ENCODE peak calls at places on chromosomes 13 and 19, in nine cellular contexts. I is Peyer's patch, E is heart right ventricle, X is left ventricle myocardium inferior, H is osteocyte, J is thoracic aorta, C is HFFc6, Z is foreskin fibroblast, G is suprapubic skin. U is an unnamed sample.

GRCh38 chr13:37407156-37407555 is 191.4 kb downstream of the POSTN start:
- DNase-seq in I (no peak), E (no peak), X (no peak), H (no peak), J (no peak), C (peak), Z (no peak), G (no peak), U (no peak)

GRCh38 chr13:40781717-40782116 is 7.7 kb upstream of the SLC25A15 start:
- DNase-seq in I (no peak), E (no peak), X (no peak), H (no peak), J (no peak), C (no peak), Z (no peak), G (peak), U (no peak)

GRCh38 chr19:40908981-40909380 is 26.9 kb upstream of the CYP2A7 start:
- DNase-seq in I (peak), E (no peak), X (no peak), H (no peak), J (no peak), C (no peak), Z (no peak), G (no peak), U (no peak)

GRCh38 chr19:29323972-29324680 is 111.2 kb upstream of the UQCRFS1 start:
- DNase-seq in I (no peak), E (no peak), X (no peak), H (peak), J (no peak), C (no peak), Z (no peak), G (peak), U (no peak)

GRCh38 chr19:19185853-19186728 is 5.9 kb downstream of the BORCS8 start:
- DNase-seq in I (no peak), E (no peak), X (no peak), H (no peak), J (no peak), C (peak), Z (peak), G (no peak), U (peak)

GRCh38 chr19:52248256-52248655 is 21.1 kb upstream of the ZNF766 start:
- DNase-seq in I (peak), E (peak), X (peak), H (no peak), J (no peak), C (peak), Z (peak), G (no peak), U (peak)

GRCh38 chr19:29629836-29630534 is 23.9 kb downstream of the POP4 start:
- DNase-seq in I (no peak), E (no peak), X (no peak), H (no peak), J (no peak), C (no peak), Z (no peak), G (no peak), U (peak)

GRCh38 chr13:20924758-20925394 is 22.3 kb upstream of the XPO4 start:
- DNase-seq in I (peak), E (peak), X (peak), H (peak), J (no peak), C (peak), Z (peak), G (peak), U (peak)

GRCh38 chr13:83184819-83185218 is 697.5 kb downstream of the SLITRK1 start:
- DNase-seq in I (no peak), E (no peak), X (no peak), H (no peak), J (no peak), C (peak), Z (peak), G (no peak), U (peak)

GRCh38 chr19:1027020-1027952 is 878 bp downstream of the CNN2 start:
- DNase-seq in I (peak), E (peak), X (peak), H (no peak), J (no peak), C (no peak), Z (no peak), G (no peak), U (peak)

GRCh38 chr13:85896516-85897450 is 97.6 kb upstream of the SLITRK6 start:
- DNase-seq in I (no peak), E (no peak), X (no peak), H (no peak), J (no peak), C (no peak), Z (no peak), G (no peak), U (no peak)
- TF ChIP-seq CTCF in I (no peak), E (no peak), X (no peak), H (peak), J (no peak), C (peak), Z (no peak), G (no peak), U (no peak)

GRCh38 chr13:62278271-62278670 is 862.6 kb upstream of the PCDH20 start:
- DNase-seq in I (no peak), E (no peak), X (no peak), H (no peak), J (no peak), C (no peak), Z (no peak), G (no peak), U (no peak)
- TF ChIP-seq CTCF in I (no peak), E (peak), X (no peak), H (no peak), J (no peak), C (no peak), Z (no peak), G (no peak), U (no peak)

GRCh38 chr13:103788061-103788652 is 721.9 kb upstream of the SLC10A2 start:
- DNase-seq in I (no peak), E (peak), X (peak), H (no peak), J (no peak), C (no peak), Z (no peak), G (no peak), U (peak)
- TF ChIP-seq CTCF in I (no peak), E (peak), X (peak), H (peak), J (no peak), C (no peak), Z (no peak), G (no peak), U (peak)

GRCh38 chr13:89115307-89115706 is 1444.1 kb downstream of the SLITRK5 start:
- DNase-seq in I (no peak), E (no peak), X (no peak), H (no peak), J (no peak), C (no peak), Z (no peak), G (no peak), U (no peak)
- TF ChIP-seq CTCF in I (no peak), E (no peak), X (no peak), H (peak), J (no peak), C (peak), Z (no peak), G (no peak), U (no peak)

DNA sequence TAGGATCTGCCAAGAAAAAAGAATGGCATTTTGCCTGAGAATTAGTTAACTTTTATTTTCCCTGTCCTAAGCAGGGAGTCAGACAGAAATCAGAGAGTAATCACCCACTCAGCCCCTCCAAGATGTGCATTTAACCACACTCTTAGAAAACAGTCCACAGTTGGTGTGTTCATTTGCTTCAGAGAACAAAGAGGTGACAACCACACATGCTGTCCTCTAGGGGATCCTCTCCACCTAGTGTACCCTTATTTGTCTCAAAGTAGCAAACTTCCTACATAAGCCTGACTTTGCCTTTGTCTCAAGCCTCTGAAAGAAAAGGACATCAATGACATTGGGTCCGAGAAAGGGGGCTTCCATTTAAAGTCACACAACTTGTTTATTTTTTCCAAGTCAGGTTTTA is 107.0 kb upstream of the RFC3 start:
- DNase-seq in I (no peak), E (no peak), X (no peak), H (no peak), J (no peak), C (no peak), Z (no peak), G (no peak), U (no peak)
- TF ChIP-seq CTCF in I (no peak), E (no peak), X (no peak), H (no peak), J (no peak), C (no peak), Z (no peak), G (no peak), U (no peak)

DNA sequence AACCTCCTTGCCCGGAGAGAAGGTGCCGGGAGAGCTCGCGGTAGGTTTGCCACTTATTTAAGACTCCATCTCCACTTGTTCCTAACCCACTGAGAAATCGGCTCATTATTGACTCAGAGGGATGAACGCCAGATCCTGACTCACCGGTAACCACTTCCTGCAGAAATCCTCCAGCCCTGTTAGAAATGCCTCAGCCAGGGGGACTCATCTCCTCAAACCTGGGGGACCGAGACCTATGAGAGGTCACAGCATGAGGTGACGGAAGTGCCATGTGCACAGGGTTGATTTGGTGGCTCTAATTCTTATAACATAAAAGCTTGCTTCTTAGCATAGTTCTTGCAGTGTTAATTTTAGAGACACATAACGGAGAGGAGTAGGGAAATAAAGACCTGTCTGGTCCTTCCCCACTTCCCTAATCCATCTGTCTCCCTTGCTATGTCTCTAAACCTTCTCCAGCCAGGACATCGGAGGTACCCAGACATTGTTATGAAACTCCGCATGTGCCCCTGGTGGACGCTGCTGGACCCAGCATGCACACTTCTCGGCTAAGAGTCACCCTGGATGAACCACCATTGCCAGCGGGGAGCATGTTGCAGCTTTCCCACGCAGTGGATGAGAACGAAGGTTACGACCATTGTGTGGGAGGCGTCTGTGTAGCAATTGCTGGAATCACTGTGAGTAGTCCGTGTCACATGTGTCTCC is 158.9 kb downstream of the EFNB2 start:
- DNase-seq in I (no peak), E (no peak), X (no peak), H (no peak), J (no peak), C (peak), Z (peak), G (no peak), U (peak)
- TF ChIP-seq CTCF in I (no peak), E (no peak), X (no peak), H (peak), J (no peak), C (peak), Z (peak), G (no peak), U (no peak)

DNA sequence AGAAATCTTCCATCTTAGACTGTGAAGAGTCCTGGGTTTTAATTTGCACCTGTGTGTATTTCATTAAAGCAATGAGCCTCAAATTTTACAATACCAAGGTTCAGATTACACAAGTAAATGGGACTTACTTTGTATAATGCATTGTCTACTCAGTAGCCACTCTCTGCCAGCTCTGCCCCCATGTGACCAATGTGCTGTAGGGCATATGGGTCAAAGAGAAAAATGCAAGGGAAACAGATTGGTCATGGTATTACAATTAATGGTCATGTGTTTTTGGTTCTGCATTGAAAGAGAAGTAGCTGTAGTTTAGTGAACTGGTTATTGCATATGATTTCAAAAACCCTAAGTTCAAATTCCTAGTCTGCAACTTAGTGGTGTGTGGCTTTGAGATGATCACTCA is 545.5 kb downstream of the SUCLA2 start:
- DNase-seq in I (no peak), E (no peak), X (no peak), H (no peak), J (no peak), C (peak), Z (peak), G (no peak), U (peak)
- TF ChIP-seq CTCF in I (no peak), E (no peak), X (no peak), H (no peak), J (no peak), C (peak), Z (no peak), G (no peak), U (no peak)

DNA sequence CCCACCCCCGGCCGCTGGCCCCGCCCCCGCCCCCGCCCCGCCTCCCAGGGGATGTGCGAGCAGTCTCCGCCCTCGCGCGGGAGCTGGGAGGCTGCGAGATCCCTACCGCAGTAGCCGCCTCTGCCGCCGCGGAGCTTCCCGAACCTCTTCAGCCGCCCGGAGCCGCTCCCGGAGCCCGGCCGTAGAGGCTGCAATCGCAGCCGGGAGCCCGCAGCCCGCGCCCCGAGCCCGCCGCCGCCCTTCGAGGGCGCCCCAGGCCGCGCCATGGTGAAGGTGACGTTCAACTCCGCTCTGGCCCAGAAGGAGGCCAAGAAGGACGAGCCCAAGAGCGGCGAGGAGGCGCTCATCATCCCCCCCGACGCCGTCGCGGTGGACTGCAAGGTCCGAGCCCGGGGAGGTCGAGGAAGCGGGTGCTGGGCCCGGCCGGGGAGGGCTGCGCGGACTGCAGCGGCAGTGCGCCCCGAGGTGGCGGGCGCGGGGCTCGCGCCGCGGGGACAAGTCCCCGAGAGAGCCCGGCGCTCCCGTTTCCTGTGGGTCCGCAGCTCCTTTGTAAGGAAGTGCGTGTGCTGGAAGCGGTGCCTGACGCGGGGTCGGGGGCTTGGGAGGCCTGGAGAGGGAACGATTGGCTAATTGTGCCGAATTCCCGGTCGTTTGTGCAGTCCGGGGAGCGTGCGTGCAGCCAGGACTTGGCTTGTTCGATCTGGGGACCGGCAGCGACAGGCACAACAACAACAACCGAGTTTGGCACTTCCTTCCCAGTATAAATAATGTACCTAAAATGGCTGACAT is at the start of gene ITM2B:
- DNase-seq in I (peak), E (peak), X (peak), H (peak), J (no peak), C (peak), Z (peak), G (peak), U (peak)
- TF ChIP-seq CTCF in I (peak), E (peak), X (peak), H (peak), J (peak), C (peak), Z (peak), G (peak), U (peak)